ENCODE peak calls at places on chromosomes 7 and 10, in eight cellular contexts. N is kidney; R is upper lobe of right lung; O is CD8-positive, alpha-beta T cell; I is uterus; S is CD8-positive, alpha-beta memory T cell; U is thyroid gland; Z is psoas muscle. X is an unnamed sample.

GRCh38 chr7:36597099-36597773 is 127.1 kb downstream of the AOAH start:
- DNase-seq in S (no peak), R (no peak), U (no peak), N (no peak), Z (no peak), O (no peak), I (no peak), X (no peak)

GRCh38 chr7:138880881-138881577 is 83.0 kb upstream of the ATP6V0A4 start:
- DNase-seq in O (no peak), U (no peak), Z (peak; percentile 50), R (no peak), N (no peak), I (no peak), S (no peak), X (no peak)

GRCh38 chr7:157276731-157277562 is 59.9 kb upstream of the DNAJB6 start:
- DNase-seq in O (no peak), S (no peak), I (no peak), Z (no peak), U (no peak), N (peak; percentile 71), R (peak; percentile 70), X (no peak)

GRCh38 chr7:907158-907980 is 31.0 kb downstream of the GET4 start:
- DNase-seq in I (no peak), U (no peak), S (no peak), Z (peak; percentile 54), R (no peak), O (no peak), N (no peak), X (no peak)

GRCh38 chr10:88974012-88974411 is 16.6 kb upstream of the FAS start:
- DNase-seq in O (no peak), N (no peak), U (no peak), S (no peak), Z (no peak), I (no peak), R (no peak), X (no peak)

GRCh38 chr7:87766827-87767226 is 109.3 kb downstream of the SLC25A40 start:
- DNase-seq in S (no peak), O (no peak), Z (no peak), R (no peak), I (no peak), U (no peak), N (no peak), X (no peak)

GRCh38 chr7:107408349-107408748 is 61.5 kb upstream of the GPR22 start:
- DNase-seq in S (no peak), O (no peak), U (no peak), N (no peak), I (no peak), Z (no peak), R (no peak), X (no peak)

GRCh38 chr10:89776665-89777064 is 75.3 kb downstream of the KIF20B start:
- DNase-seq in I (no peak), O (no peak), Z (no peak), R (no peak), S (no peak), N (no peak), U (no peak), X (no peak)

GRCh38 chr10:100684688-100685235 is 60.6 kb upstream of the PAX2 start:
- DNase-seq in Z (no peak), S (no peak), I (no peak), O (no peak), R (no peak), U (no peak), N (no peak), X (no peak)

GRCh38 chr7:1694981-1695511 is 25.0 kb downstream of the ELFN1 start:
- DNase-seq in U (no peak), Z (no peak), S (no peak), N (peak; percentile 62), O (no peak), R (peak; percentile 54), I (peak; percentile 7), X (no peak)

GRCh38 chr10:126907423-126907970 is 2.3 kb downstream of the DOCK1 start:
- DNase-seq in N (no peak), I (no peak), S (no peak), Z (no peak), R (no peak), O (no peak), U (no peak), X (no peak)

GRCh38 chr7:130939285-130940095 is 205.5 kb upstream of the KLF14 start:
- DNase-seq in I (no peak), U (no peak), O (no peak), S (no peak), R (no peak), N (no peak), Z (no peak), X (no peak)

GRCh38 chr7:48781783-48782182 is 142.6 kb upstream of the CDC14C start:
- DNase-seq in N (no peak), S (no peak), U (no peak), O (no peak), Z (no peak), R (no peak), I (no peak), X (no peak)

GRCh38 chr10:97640868-97641811 is 669 bp downstream of the PI4K2A start:
- DNase-seq in Z (peak; percentile 29), S (no peak), U (peak; percentile 36), O (peak; percentile 1), N (peak; percentile 80), I (peak; percentile 21), R (peak; percentile 73), X (no peak)

GRCh38 chr7:31955021-31955420 is 115.2 kb downstream of the PDE1C start:
- DNase-seq in R (no peak), O (no peak), S (no peak), U (no peak), N (no peak), I (no peak), Z (no peak), X (no peak)

GRCh38 chr10:1611936-1612550 is 125.3 kb downstream of the ADARB2 start:
- DNase-seq in N (no peak), S (no peak), U (no peak), I (no peak), Z (no peak), R (no peak), O (no peak), X (no peak)

GRCh38 chr7:35697414-35698175 is 2.7 kb upstream of the HERPUD2 start:
- DNase-seq in O (no peak), U (no peak), S (no peak), I (no peak), Z (no peak), R (no peak), N (no peak), X (no peak)

GRCh38 chr10:128614206-128614605 is 488.0 kb upstream of the MKI67 start:
- DNase-seq in Z (no peak), I (no peak), R (no peak), U (no peak), O (no peak), S (no peak), N (no peak), X (no peak)

GRCh38 chr7:20280475-20281351 is 50.0 kb upstream of the ITGB8 start:
- DNase-seq in R (no peak), U (no peak), S (no peak), N (no peak), O (no peak), I (no peak), Z (no peak), X (no peak)

GRCh38 chr7:118517275-118517674 is 292.8 kb downstream of the ANKRD7 start:
- DNase-seq in O (no peak), U (no peak), S (no peak), I (no peak), R (no peak), Z (no peak), N (no peak), X (no peak)

DNA sequence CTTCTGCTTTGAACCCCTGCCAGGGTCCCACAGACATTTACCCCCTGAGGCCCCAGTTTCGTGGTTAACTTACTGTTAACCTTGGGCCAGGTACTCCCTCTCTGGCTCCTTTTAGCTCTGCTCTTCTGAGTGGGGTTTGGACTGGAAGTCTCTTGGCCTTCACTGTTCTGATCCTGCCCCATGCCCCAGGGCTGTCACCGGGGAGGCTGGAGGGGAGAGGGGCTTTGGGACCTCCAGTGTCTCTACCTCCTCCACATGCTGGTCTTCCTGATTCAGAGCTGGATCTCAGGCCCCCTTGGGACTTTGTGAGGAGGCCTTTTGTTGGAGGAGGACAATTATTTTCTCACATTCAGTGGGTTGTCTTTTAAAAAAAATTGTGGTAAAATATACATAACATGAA is 12.7 kb upstream of the PALD1 start:
- DNase-seq in I (no peak), R (no peak), S (no peak), O (no peak), Z (no peak), N (no peak), U (no peak), X (no peak)
- H3K4me1 ChIP-seq in I (no peaks in the 10 kb centered on the region), R (peaks cover 13% of the 10 kb centered on the region), S (no peaks in the 10 kb centered on the region), O (no peaks in the 10 kb centered on the region), Z (peaks cover 8% of the 10 kb centered on the region), N (no peaks in the 10 kb centered on the region), U (peaks cover 6% of the 10 kb centered on the region), X (no peaks in the 10 kb centered on the region)

DNA sequence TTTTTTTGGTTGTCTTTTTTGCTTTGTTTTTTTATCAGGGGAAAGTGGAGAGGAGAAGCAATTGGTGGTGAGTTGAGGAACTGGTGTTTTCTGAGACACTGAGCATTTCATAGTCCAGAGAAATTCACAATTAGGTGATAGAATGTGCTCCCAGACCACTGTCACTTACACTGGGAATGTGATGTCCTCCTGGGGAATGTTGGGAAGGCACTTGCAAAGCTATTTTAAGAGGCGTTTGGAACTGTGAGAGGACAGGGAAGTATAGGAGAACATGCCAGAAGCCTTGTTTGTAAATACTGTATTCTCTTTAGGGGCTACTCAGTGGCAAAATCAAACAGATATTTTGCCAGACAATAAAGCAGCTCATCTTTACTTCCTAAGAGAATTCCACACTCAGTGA is 16.0 kb downstream of the CHRM2 start:
- DNase-seq in I (no peak), O (no peak), S (no peak), Z (no peak), N (no peak), U (no peak), R (no peak), X (no peak)
- H3K27ac ChIP-seq in I (no peak overlapping the region), O (no peak overlapping the region), S (no peak overlapping the region), Z (no peak overlapping the region), N (no peak overlapping the region), U (no peak overlapping the region), R (no peak overlapping the region), X (no peak overlapping the region)

DNA sequence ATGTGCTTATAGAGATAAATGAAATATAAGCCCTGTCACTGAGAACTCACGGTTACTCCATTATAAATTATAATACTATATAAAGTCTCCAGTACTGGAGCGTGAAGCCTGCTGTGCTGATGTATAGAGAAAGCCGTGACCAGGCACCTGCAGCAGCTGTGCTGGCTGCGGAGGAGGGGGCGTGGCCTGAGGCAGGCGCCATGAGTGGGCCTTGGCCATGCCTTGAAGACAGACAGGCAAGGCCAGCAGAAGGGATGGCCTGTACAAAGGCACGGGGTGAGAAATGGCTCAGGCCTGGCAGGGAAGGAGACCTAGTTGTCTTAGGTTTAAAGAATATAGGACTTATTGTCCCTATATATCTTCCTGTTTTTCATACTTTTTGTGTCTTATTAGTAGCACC is 218.5 kb upstream of the STK17A start:
- DNase-seq in Z (no peak), U (no peak), N (no peak), S (no peak), R (no peak), I (no peak), O (no peak), X (no peak)
- H3K4me1 ChIP-seq in Z (no peaks in the 10 kb centered on the region), U (no peaks in the 10 kb centered on the region), N (no peaks in the 10 kb centered on the region), S (no peaks in the 10 kb centered on the region), R (no peaks in the 10 kb centered on the region), I (no peaks in the 10 kb centered on the region), O (no peaks in the 10 kb centered on the region), X (no peaks in the 10 kb centered on the region)

GRCh38 chr10:131143425-131144165 is 167.9 kb downstream of the TCERG1L start:
- DNase-seq in Z (no peak), N (peak; percentile 52), S (no peak), I (no peak), U (no peak), O (no peak), R (peak; percentile 35), X (no peak)
- H3K27ac ChIP-seq in Z (no peak overlapping the region), N (no peak overlapping the region), S (no peak overlapping the region), I (no peak overlapping the region), U (no peak overlapping the region), O (no peak overlapping the region), R (no peak overlapping the region), X (no peak overlapping the region)